ENCODE peak calls at places on chromosome 22, in four cellular contexts. C is frontal cortex; L is stimulated activated CD4-positive, alpha-beta T cell treated with anti-CD3 and anti-CD28 coated beads, Interleukin-12 subunit alpha, Interleukin-12 subunit beta, amount 100 ng/mL, for 48 hours; P is osteocyte. W is an unnamed sample.

GRCh38 chr22:31630331-31631329 is 31.4 kb downstream of the PISD start:
- DNase-seq in C (peak; percentile 72), L (peak; percentile 75), P (peak; percentile 89), W (peak; percentile 82)

GRCh38 chr22:27124336-27125023 is 467.1 kb downstream of the MIAT start:
- DNase-seq in C (no peak), L (no peak), P (no peak), W (no peak)

GRCh38 chr22:47177334-47177815 is 414.9 kb downstream of the TBC1D22A start:
- DNase-seq in L (no peak), P (no peak), C (no peak), W (no peak)

GRCh38 chr22:23772315-23773246 is at the start of gene MMP11:
- DNase-seq in P (no peak), L (no peak), C (peak; percentile 67), W (no peak)

GRCh38 chr22:45552017-45552411 is 49.3 kb downstream of the FBLN1 start:
- DNase-seq in L (no peak), P (no peak), C (no peak), W (no peak)

GRCh38 chr22:30541979-30542810 is 4.3 kb downstream of the SEC14L6 start:
- DNase-seq in C (no peak), P (no peak), L (no peak), W (no peak)

GRCh38 chr22:39308614-39309363 is 10.6 kb downstream of the RPL3 start:
- DNase-seq in L (no peak), P (peak; percentile 95), C (no peak), W (no peak)

GRCh38 chr22:20268289-20268349 is at the start of gene RTN4R:
- DNase-seq in C (no peak), L (no peak), P (no peak), W (no peak)

GRCh38 chr22:44879301-44879680 is 126.9 kb downstream of the ARHGAP8 start:
- DNase-seq in P (no peak), L (no peak), C (no peak), W (no peak)